ENCODE peak calls at places on chromosomes 5 and 9, in seven cellular contexts. T, I, A, H, C, Z and N are unnamed samples.

GRCh38 chr5:106092455-106092854 is 1578.3 kb downstream of the EFNA5 start:
- DNase-seq in A (no peak), H (no peak), Z (no peak), T (no peak), I (no peak), C (no peak), N (no peak)

GRCh38 chr9:130541533-130541932 is 37.8 kb upstream of the FUBP3 start:
- DNase-seq in C (no peak), H (no peak), Z (no peak), T (no peak), I (peak; percentile 56), A (no peak), N (no peak)

GRCh38 chr5:145347026-145347616 is 488.0 kb downstream of the PRELID2 start:
- DNase-seq in Z (peak; percentile 53), I (peak; percentile 55), A (no peak), C (no peak), T (no peak), H (peak; percentile 40), N (peak; percentile 77)

GRCh38 chr5:150582281-150582791 is 58.1 kb upstream of the SYNPO start:
- DNase-seq in A (peak; percentile 86), I (no peak), H (no peak), T (peak; percentile 86), C (peak; percentile 87), Z (peak; percentile 51), N (peak; percentile 64)

GRCh38 chr9:120389867-120390266 is 190.1 kb downstream of the CDK5RAP2 start:
- DNase-seq in C (no peak), I (no peak), A (peak; percentile 52), Z (no peak), T (no peak), H (no peak), N (no peak)

GRCh38 chr5:180960209-180960608 is 28.4 kb upstream of the BTNL3 start:
- DNase-seq in H (no peak), A (no peak), T (no peak), I (no peak), Z (no peak), C (no peak), N (no peak)

GRCh38 chr9:4680178-4680535 is 788 bp downstream of the CDC37L1 start:
- DNase-seq in Z (no peak), I (no peak), A (no peak), C (no peak), H (peak; percentile 37), T (no peak), N (peak; percentile 35)

GRCh38 chr5:71828641-71829040 is 109.6 kb downstream of the CARTPT start:
- DNase-seq in A (no peak), H (peak; percentile 30), T (no peak), C (no peak), I (peak; percentile 57), Z (no peak), N (no peak)

GRCh38 chr5:140246378-140247122 is 56.4 kb downstream of the PFDN1 start:
- DNase-seq in Z (no peak), H (peak; percentile 36), I (peak; percentile 54), T (peak; percentile 66), C (no peak), A (peak; percentile 89), N (peak; percentile 86)

GRCh38 chr9:72873456-72873855 is 79.4 kb downstream of the ALDH1A1 start:
- DNase-seq in C (no peak), T (no peak), A (no peak), I (no peak), Z (no peak), H (no peak), N (no peak)

GRCh38 chr5:26009742-26010141 is 1028.6 kb downstream of the CDH9 start:
- DNase-seq in T (no peak), A (no peak), I (no peak), H (no peak), C (no peak), Z (peak; percentile 87), N (no peak)

GRCh38 chr5:40569549-40570270 is 110.0 kb upstream of the PTGER4 start:
- DNase-seq in Z (no peak), T (no peak), I (no peak), H (no peak), A (no peak), C (no peak), N (peak; percentile 38)

GRCh38 chr5:142740903-142741302 is 29.3 kb upstream of the ARHGAP26 start:
- DNase-seq in I (no peak), T (no peak), C (no peak), H (no peak), A (no peak), Z (no peak), N (no peak)

GRCh38 chr5:155050384-155051019 is 36.9 kb downstream of the KIF4B start:
- DNase-seq in T (no peak), I (no peak), Z (no peak), C (no peak), H (no peak), A (no peak), N (no peak)

GRCh38 chr9:81445331-81445921 is 243.9 kb downstream of the TLE1 start:
- DNase-seq in I (no peak), A (no peak), Z (no peak), H (no peak), C (no peak), T (no peak), N (no peak)

GRCh38 chr5:124057161-124057814 is 545.3 kb downstream of the CSNK1G3 start:
- DNase-seq in A (peak; percentile 66), I (peak; percentile 54), C (peak; percentile 67), T (no peak), Z (no peak), H (peak; percentile 38), N (peak; percentile 47)

GRCh38 chr9:1747568-1747967 is 267.6 kb upstream of the SMARCA2 start:
- DNase-seq in C (no peak), Z (no peak), A (no peak), I (no peak), T (no peak), H (no peak), N (no peak)

GRCh38 chr5:145668714-145669113 is 166.4 kb downstream of the PRELID2 start:
- DNase-seq in T (no peak), C (no peak), I (no peak), H (no peak), Z (no peak), A (no peak), N (no peak)

GRCh38 chr9:137353223-137354152 is 51.4 kb upstream of the NRARP start:
- DNase-seq in Z (no peak), C (no peak), H (no peak), A (no peak), T (no peak), I (no peak), N (no peak)

GRCh38 chr9:14452539-14452938 is 138.6 kb upstream of the NFIB start:
- DNase-seq in C (no peak), H (peak; percentile 16), A (no peak), I (peak; percentile 60), Z (no peak), T (no peak), N (no peak)

GRCh38 chr9:109588415-109588814 is 90.3 kb upstream of the PTPN3 start:
- DNase-seq in H (no peak), Z (no peak), A (no peak), T (no peak), C (no peak), I (no peak), N (no peak)

GRCh38 chr5:42517164-42517563 is 93.9 kb downstream of the GHR start:
- DNase-seq in H (no peak), I (no peak), C (no peak), Z (no peak), T (no peak), A (no peak), N (no peak)

GRCh38 chr5:42513246-42513645 is 90.0 kb downstream of the GHR start:
- DNase-seq in A (no peak), C (no peak), H (no peak), I (no peak), Z (peak; percentile 60), T (no peak), N (no peak)

GRCh38 chr5:42516282-42517042 is 93.2 kb downstream of the GHR start:
- DNase-seq in Z (no peak), A (no peak), H (no peak), T (no peak), I (no peak), C (no peak), N (no peak)

GRCh38 chr5:42515504-42515903 is 92.3 kb downstream of the GHR start:
- DNase-seq in H (no peak), Z (no peak), I (no peak), A (no peak), T (no peak), C (no peak), N (no peak)

GRCh38 chr5:42514759-42515158 is 91.5 kb downstream of the GHR start:
- DNase-seq in C (no peak), T (no peak), H (peak; percentile 7), Z (peak; percentile 59), I (peak; percentile 46), A (no peak), N (no peak)
- TF ChIP-seq CTCF in C (no peak), T (no peak), H (peak; percentile 56), Z (peak; percentile 62), I (peak; percentile 22), A (no peak), N (no peak)

GRCh38 chr5:170297589-170298462 is at the start of gene LCP2:
- DNase-seq in T (no peak), Z (no peak), A (peak; percentile 59), H (peak; percentile 7), I (no peak), C (no peak), N (no peak)
- H3K4me3 ChIP-seq in T (peak within 1 kb of the TSS; percentile 1), Z (no peak within 1 kb of the TSS), A (peak within 1 kb of the TSS; percentile 33), H (no peak within 1 kb of the TSS), I (no peak within 1 kb of the TSS), C (no peak within 1 kb of the TSS), N (no peak within 1 kb of the TSS)

DNA sequence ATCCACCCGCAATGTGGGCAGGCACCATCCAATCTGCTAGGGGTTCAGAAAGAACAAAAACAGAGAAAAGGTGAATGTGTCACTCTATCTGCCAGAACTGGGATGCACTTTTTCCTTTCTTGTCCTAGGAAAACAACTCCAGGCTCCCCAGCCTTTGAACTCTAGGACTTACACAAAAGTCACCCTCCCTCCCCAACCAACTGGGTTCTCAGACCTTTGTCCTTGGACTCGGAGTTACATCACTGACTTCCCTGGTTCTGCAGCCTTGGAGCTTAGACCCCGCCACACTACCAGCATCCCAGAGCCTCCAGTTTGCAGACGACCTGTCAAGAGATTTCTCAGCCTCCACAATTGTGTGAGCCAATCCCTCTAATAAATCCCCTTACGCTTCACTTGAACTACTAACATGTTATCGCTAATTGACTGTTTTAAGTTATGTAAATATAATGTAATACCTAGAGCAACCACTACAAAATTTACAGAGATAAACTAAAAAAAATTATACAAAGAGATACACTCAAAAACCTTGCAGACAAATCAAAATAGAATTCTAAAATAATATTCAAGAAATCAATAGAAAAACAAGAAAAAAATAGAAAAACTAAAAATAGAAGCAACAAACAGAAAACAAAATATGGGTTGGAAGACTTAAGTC is 5.3 kb upstream of the UBLCP1 start:
- DNase-seq in I (no peak), T (no peak), H (no peak), C (no peak), A (no peak), Z (no peak), N (no peak)
- TF ChIP-seq CTCF in I (peak; percentile 3), T (no peak), H (no peak), C (peak; percentile 24), A (peak; percentile 14), Z (peak; percentile 34), N (no peak)

DNA sequence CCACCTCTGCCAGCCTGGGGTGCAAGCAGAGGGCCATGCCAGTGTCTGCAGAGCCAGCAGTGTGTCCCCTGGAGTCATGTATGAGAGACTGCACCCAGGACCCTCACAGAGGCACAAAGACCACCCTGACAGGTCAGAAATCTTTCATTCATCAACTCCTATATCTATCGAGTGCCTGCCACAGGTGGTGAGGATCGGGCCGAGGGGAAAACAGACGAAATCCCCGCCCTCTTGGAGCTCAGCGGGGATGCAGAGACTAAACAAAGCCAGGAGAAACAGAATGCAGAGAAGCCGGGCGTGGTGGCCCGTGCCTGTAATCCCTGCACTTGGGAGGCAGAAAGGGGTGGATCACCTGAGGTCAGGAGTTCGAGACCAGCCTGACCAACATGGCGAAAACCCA is 22.3 kb downstream of the GFI1B start:
- DNase-seq in A (no peak), C (no peak), I (no peak), Z (peak; percentile 79), T (no peak), H (no peak), N (no peak)
- H3K4me3 ChIP-seq in A (no peak overlapping the region), C (no peak overlapping the region), I (no peak overlapping the region), Z (no peak overlapping the region), T (no peak overlapping the region), H (no peak overlapping the region), N (no peak overlapping the region)